ENCODE peak calls at places on chromosome 19, in four cellular contexts. Y is fibroblast of the aortic adventitia, R is A549, Z is mucosa of descending colon. C is an unnamed sample.
A peak's percentile ranks its signal among the peaks of the same experiment; 100 is the strongest.

GRCh38 chr19:7006305-7006704 is 14.9 kb downstream of the MBD3L2B start:
- DNase-seq in Y (no peak), R (no peak), Z (no peak), C (no peak)

GRCh38 chr19:16363852-16364230 is 39.2 kb downstream of the KLF2 start:
- DNase-seq in Y (no peak), R (no peak), Z (no peak), C (no peak)

GRCh38 chr19:5621945-5622464 is 571 bp downstream of the SAFB2 start:
- DNase-seq in Y (peak; percentile 9), R (no peak), Z (peak; percentile 64), C (no peak)

GRCh38 chr19:4197625-4198466 is 15.4 kb downstream of the ANKRD24 start:
- DNase-seq in Y (no peak), R (peak; percentile 55), Z (no peak), C (no peak)

GRCh38 chr19:15534957-15535864 is 26.9 kb downstream of the CYP4F22 start:
- DNase-seq in Y (no peak), R (no peak), Z (no peak), C (no peak)

GRCh38 chr19:50329146-50329925 is at the start of gene KCNC3:
- DNase-seq in Y (peak; percentile 71), R (peak; percentile 100), Z (peak; percentile 100), C (peak; percentile 99)

GRCh38 chr19:33621811-33622504 is at the start of gene CHST8:
- DNase-seq in Y (peak; percentile 4), R (no peak), Z (peak; percentile 52), C (no peak)

GRCh38 chr19:8827277-8827676 is 4.8 kb downstream of the ZNF558 start:
- DNase-seq in Y (no peak), R (no peak), Z (no peak), C (no peak)

GRCh38 chr19:33434886-33435705 is 61.6 kb downstream of the CEBPG start:
- DNase-seq in Y (no peak), R (no peak), Z (no peak), C (no peak)

GRCh38 chr19:34806976-34807860 is 34.2 kb upstream of the ZNF599 start:
- DNase-seq in Y (no peak), R (no peak), Z (no peak), C (no peak)

GRCh38 chr19:12938536-12939291 is at the start of gene CALR:
- DNase-seq in Y (peak; percentile 37), R (peak; percentile 37), Z (peak; percentile 46), C (no peak)

GRCh38 chr19:50387176-50387867 is 3.2 kb downstream of the POLD1 start:
- DNase-seq in Y (no peak), R (no peak), Z (no peak), C (no peak)

GRCh38 chr19:10228925-10229324 is 2.2 kb downstream of the S1PR2 start:
- DNase-seq in Y (peak; percentile 60), R (peak; percentile 53), Z (peak; percentile 39), C (no peak)

GRCh38 chr19:11931051-11931450 is 6.1 kb downstream of the ZNF700 start:
- DNase-seq in Y (no peak), R (no peak), Z (peak; percentile 7), C (no peak)

GRCh38 chr19:50327013-50327412 is 2.2 kb downstream of the KCNC3 start:
- DNase-seq in Y (no peak), R (no peak), Z (no peak), C (no peak)

GRCh38 chr19:17846146-17846545 is 1.6 kb downstream of the JAK3 start:
- DNase-seq in Y (no peak), R (no peak), Z (no peak), C (no peak)

GRCh38 chr19:46537136-46538097 is 41.8 kb upstream of the PNMA8B start:
- DNase-seq in Y (peak; percentile 45), R (peak; percentile 55), Z (peak; percentile 82), C (no peak)

GRCh38 chr19:11479470-11480080 is 1.3 kb downstream of the ELAVL3 start:
- DNase-seq in Y (no peak), R (no peak), Z (peak; percentile 60), C (no peak)

GRCh38 chr19:13476071-13476470 is 30.2 kb downstream of the CACNA1A start:
- DNase-seq in Y (no peak), R (no peak), Z (no peak), C (no peak)

GRCh38 chr19:7516878-7517277 is 975 bp downstream of the ZNF358 start:
- DNase-seq in Y (no peak), R (no peak), Z (no peak), C (no peak)

GRCh38 chr19:51259348-51260245 is 8.7 kb downstream of the SIGLECL1 start:
- DNase-seq in Y (peak; percentile 36), R (peak; percentile 50), Z (peak; percentile 37), C (no peak)

GRCh38 chr19:56403764-56404704 is at the start of gene ZNF583:
- DNase-seq in Y (peak; percentile 98), R (peak; percentile 92), Z (peak; percentile 93), C (peak; percentile 74)

GRCh38 chr19:311813-312261 is 20.6 kb upstream of the PLPP2 start:
- DNase-seq in Y (no peak), R (no peak), Z (no peak), C (no peak)

GRCh38 chr19:44142014-44142523 is 715 bp downstream of the ZNF234 start:
- DNase-seq in Y (peak; percentile 49), R (no peak), Z (peak; percentile 3), C (no peak)

GRCh38 chr19:18000981-18001836 is 6.8 kb upstream of the ARRDC2 start:
- DNase-seq in Y (peak; percentile 81), R (peak; percentile 94), Z (peak; percentile 96), C (peak; percentile 44)

GRCh38 chr19:33298146-33298911 is 4.0 kb downstream of the CEBPA start:
- DNase-seq in Y (no peak), R (no peak), Z (no peak), C (no peak)

GRCh38 chr19:2719232-2719735 is 1.9 kb downstream of the DIRAS1 start:
- DNase-seq in Y (no peak), R (no peak), Z (no peak), C (no peak)

GRCh38 chr19:50722248-50723013 is 733 bp upstream of the CLEC11A start:
- DNase-seq in Y (no peak), R (no peak), Z (no peak), C (no peak)

GRCh38 chr19:40341601-40342482 is 6.4 kb downstream of the C19orf47 start:
- DNase-seq in Y (peak; percentile 20), R (no peak), Z (no peak), C (no peak)

GRCh38 chr19:3403489-3404323 is 37.3 kb downstream of the NFIC start:
- DNase-seq in Y (peak; percentile 98), R (no peak), Z (peak; percentile 63), C (no peak)

GRCh38 chr19:4472174-4472974 is at the start of gene HDGFL2:
- DNase-seq in Y (no peak), R (no peak), Z (no peak), C (no peak)

GRCh38 chr19:4914736-4915501 is 5.6 kb downstream of the UHRF1 start:
- DNase-seq in Y (peak; percentile 56), R (peak; percentile 73), Z (peak; percentile 94), C (no peak)

GRCh38 chr19:11924886-11925583 is at the start of gene ZNF700:
- DNase-seq in Y (peak; percentile 84), R (peak; percentile 16), Z (peak; percentile 100), C (peak; percentile 89)

GRCh38 chr19:42629191-42629590 is 34.5 kb upstream of the CEACAM8 start:
- DNase-seq in Y (no peak), R (no peak), Z (no peak), C (no peak)

DNA sequence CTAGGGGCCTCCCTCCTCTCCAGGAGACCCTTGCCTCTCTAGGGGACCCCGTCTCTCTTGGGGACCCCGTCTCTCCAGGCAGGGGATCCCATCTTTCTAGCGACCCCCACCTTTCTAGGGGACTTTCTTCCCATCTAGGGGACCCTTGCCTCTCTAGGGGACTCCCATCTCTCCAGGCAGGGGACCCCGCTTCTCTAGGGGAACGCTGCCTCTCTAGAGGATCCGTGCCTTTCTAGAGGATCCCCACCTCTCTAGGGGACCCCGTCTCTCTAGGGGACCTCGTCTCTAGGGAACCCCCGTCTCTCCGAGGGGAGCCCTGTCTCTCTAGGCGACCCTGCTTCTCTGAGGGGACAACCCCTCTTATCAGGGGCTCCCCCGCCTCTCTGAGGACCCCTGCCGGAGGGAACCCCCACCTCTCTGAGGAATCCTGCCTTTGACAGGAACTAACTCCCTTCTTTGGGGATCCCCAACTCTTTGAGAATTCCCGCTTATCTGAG is 19.1 kb upstream of the GATAD2A start:
- DNase-seq in Y (no peak), R (no peak), Z (no peak), C (no peak)
- TF ChIP-seq CTCF in Y (peak; percentile 17), R (no peak), Z (no peak), C (peak; percentile 30)

GRCh38 chr19:54480048-54480447 is 7.0 kb upstream of the CDC42EP5 start:
- DNase-seq in Y (no peak), R (no peak), Z (no peak), C (no peak)

GRCh38 chr19:54482889-54483288 is 9.8 kb upstream of the CDC42EP5 start:
- DNase-seq in Y (no peak), R (no peak), Z (no peak), C (no peak)

GRCh38 chr19:54484451-54484850 is 11.4 kb upstream of the CDC42EP5 start:
- DNase-seq in Y (no peak), R (no peak), Z (no peak), C (no peak)

GRCh38 chr19:54478677-54479266 is 5.7 kb upstream of the CDC42EP5 start:
- DNase-seq in Y (peak; percentile 56), R (peak; percentile 73), Z (no peak), C (no peak)

DNA sequence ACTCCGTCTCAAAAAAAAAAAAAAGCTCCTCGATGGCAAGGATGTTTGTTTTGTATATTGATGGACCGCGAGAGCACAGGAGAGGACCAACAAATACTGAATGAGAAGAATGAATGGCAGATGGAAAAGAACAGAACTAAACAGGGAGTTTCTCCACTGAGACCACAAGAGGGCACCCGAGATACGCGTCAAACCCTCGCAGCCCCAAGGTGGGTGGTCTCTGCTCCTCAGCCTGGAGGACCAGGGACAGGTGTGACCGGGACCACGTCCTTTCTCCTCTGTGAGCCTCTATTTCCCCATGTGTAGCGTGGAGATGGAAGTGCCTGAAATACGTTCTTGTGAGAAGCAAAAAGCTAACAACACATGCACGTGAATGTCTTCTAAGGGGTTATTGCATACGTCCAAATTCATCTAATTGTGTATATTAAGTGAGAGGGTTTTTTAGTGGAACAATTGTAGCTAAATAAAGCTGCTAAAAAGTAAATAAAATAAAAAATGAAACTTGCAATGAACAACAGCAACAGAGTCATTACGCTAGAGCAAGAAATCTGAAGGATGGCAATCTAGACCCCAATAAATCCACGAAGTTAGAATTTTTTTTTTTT is 8.3 kb upstream of the CDC42EP5 start:
- DNase-seq in Y (peak; percentile 45), R (peak; percentile 67), Z (no peak), C (no peak)
- TF ChIP-seq CTCF in Y (peak; percentile 79), R (peak; percentile 79), Z (peak; percentile 47), C (peak; percentile 87)

GRCh38 chr19:52590728-52591127 is 20.6 kb downstream of the ZNF701 start:
- DNase-seq in Y (no peak), R (no peak), Z (no peak), C (no peak)

GRCh38 chr19:52592301-52592700 is 22.2 kb downstream of the ZNF701 start:
- DNase-seq in Y (no peak), R (no peak), Z (no peak), C (no peak)
- TF ChIP-seq CTCF in Y (peak; percentile 12), R (no peak), Z (no peak), C (peak; percentile 6)

DNA sequence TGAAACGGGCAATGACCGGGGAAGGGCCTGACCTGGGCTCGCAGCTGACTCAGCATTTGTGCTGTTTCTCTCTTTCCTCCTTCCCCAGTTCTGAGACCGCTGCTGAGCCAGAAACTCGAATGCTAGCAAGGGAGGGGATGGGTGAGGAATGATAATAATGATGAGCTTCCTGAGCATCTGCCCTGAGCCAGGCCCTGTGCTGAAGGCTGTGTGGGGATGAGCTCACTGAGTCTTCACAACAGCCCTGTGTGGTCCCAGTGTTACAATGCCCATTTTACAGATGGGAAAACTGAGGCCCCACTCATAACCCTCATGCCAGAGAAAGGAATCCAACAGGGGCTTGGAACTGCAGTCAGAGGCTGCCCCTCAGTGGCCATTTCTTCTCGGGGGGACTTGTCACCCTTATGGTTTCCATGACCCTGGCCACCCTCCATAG is 8.1 kb downstream of the SULT2B1 start:
- DNase-seq in Y (no peak), R (peak; percentile 72), Z (no peak), C (no peak)
- TF ChIP-seq CTCF in Y (no peak), R (peak; percentile 45), Z (no peak), C (no peak)

C was measured in GM12864.